ENCODE peak calls at places on chromosomes 7 and 10, in seven cellular contexts. Z is HepG2, H is GM12878, E is K562, W is IMR-90, Q is SK-N-SH, K is H1. N is an unnamed sample. For H3K9me3, the result is how much of the 10 kb centered on the place peaks cover.

GRCh38 chr7:44512736-44513135 is 22.3 kb upstream of the NUDCD3 start:
- DNase-seq in Z (no peak), H (no peak), E (no peak), W (no peak), Q (no peak), K (no peak), N (no peak)

GRCh38 chr7:107836237-107837144 is 33.5 kb upstream of the SLC26A3 start:
- DNase-seq in Z (no peak), H (no peak), E (peak), W (no peak), Q (peak), K (no peak), N (peak)

GRCh38 chr10:6321880-6322279 is 119.1 kb downstream of the PFKFB3 start:
- DNase-seq in Z (no peak), H (no peak), E (no peak), W (peak), Q (no peak), K (no peak), N (peak)

GRCh38 chr10:55668326-55668922 is 692.6 kb downstream of the ZWINT start:
- DNase-seq in Z (peak), H (no peak), E (no peak), W (no peak), Q (no peak), K (no peak), N (no peak)

GRCh38 chr7:103446046-103446520 is at the start of gene SLC26A5:
- DNase-seq in Z (no peak), H (no peak), E (peak), W (no peak), Q (peak), K (no peak), N (no peak)

GRCh38 chr7:22397981-22398380 is 41.0 kb upstream of the RAPGEF5 start:
- DNase-seq in Z (no peak), H (no peak), E (no peak), W (peak), Q (no peak), K (no peak), N (no peak)

GRCh38 chr7:108016841-108017775 is 14.1 kb upstream of the LAMB1 start:
- DNase-seq in Z (peak), H (no peak), E (no peak), W (peak), Q (peak), K (no peak), N (peak)

GRCh38 chr7:68324621-68325020 is 1273.7 kb upstream of the AUTS2 start:
- DNase-seq in Z (no peak), H (no peak), E (no peak), W (no peak), Q (no peak), K (no peak), N (no peak)

GRCh38 chr10:72337039-72337629 is 17.6 kb downstream of the DNAJB12 start:
- DNase-seq in Z (peak), H (no peak), E (peak), W (peak), Q (peak), K (peak), N (no peak)

GRCh38 chr7:69448071-69448470 is 150.2 kb upstream of the AUTS2 start:
- DNase-seq in Z (no peak), H (no peak), E (no peak), W (no peak), Q (no peak), K (no peak), N (no peak)

GRCh38 chr10:97531401-97531985 is 32.8 kb downstream of the UBTD1 start:
- DNase-seq in Z (no peak), H (no peak), E (no peak), W (peak), Q (no peak), K (no peak), N (no peak)

GRCh38 chr7:71229201-71229600 is 97.3 kb downstream of the GALNT17 start:
- DNase-seq in Z (no peak), H (no peak), E (no peak), W (no peak), Q (no peak), K (no peak), N (no peak)

GRCh38 chr7:134865001-134865845 is 85.8 kb downstream of the CALD1 start:
- DNase-seq in Z (no peak), H (peak), E (no peak), W (peak), Q (no peak), K (no peak), N (no peak)

GRCh38 chr7:120327054-120327453 is 54.1 kb downstream of the KCND2 start:
- DNase-seq in Z (no peak), H (no peak), E (no peak), W (no peak), Q (no peak), K (no peak), N (no peak)

GRCh38 chr7:99379043-99379577 is 4.6 kb downstream of the ARPC1B start:
- DNase-seq in Z (no peak), H (peak), E (no peak), W (peak), Q (no peak), K (no peak), N (no peak)

DNA sequence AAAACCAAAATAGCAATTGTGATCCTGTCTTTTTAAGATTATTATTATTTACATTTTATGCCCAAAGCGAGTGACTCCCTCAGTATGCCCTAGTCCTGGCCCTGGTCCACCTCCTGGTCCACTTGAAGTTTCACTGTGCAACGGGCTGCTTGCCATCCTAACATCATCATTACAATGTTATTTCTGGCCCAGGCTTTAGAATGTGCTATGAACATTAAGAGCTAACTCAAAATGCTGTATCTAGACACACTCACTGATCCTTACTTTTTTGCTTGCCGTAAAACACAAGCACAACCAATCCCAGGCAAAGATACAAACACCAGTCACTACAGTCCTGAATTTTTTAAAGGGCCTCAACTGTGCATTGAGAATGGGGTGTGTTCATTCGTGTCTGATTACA is 38.4 kb downstream of the RHOBTB1 start:
- DNase-seq in Z (no peak), H (no peak), E (no peak), W (peak), Q (no peak), K (no peak), N (no peak)
- H3K9me3 ChIP-seq in Z (under half), H (under half), E (under half), W (under half), Q (under half), K (under half), N (under half)

GRCh38 chr10:23435378-23435777 is 3.5 kb upstream of the OTUD1 start:
- DNase-seq in Z (no peak), H (no peak), E (no peak), W (no peak), Q (no peak), K (no peak), N (no peak)
- H3K9ac ChIP-seq in Z (no peak), H (no peak), E (no peak), W (no peak), Q (no peak), K (no peak), N (no peak)

GRCh38 chr10:46555713-46556514 is 544 bp downstream of the GPRIN2 start:
- DNase-seq in Z (no peak), H (no peak), E (no peak), W (no peak), Q (no peak), K (peak), N (no peak)
- TF ChIP-seq RAD21 in Z (no peak), H (no peak), E (no peak), W (no peak), Q (no peak), K (no peak), N (no peak)

DNA sequence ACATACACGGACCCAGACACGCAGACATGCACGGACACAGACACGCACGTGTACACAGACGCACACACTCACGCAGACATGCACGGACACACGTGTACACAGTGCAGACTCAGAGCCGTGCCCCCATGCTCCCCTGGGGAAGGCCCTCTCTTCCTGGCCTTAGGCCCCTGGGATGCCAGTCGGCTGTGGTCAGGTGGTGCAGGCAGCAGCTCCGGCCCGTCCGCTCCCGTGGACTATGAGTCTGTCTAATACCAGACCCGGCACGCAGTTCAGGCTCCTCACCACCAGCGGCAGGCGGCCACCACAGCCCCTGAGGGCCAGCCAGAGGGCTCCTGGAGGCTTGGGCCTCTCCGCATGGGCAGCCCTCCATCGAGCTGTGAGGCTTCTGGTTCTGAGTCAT is 52.0 kb upstream of the NKX6-2 start:
- DNase-seq in Z (no peak), H (no peak), E (no peak), W (no peak), Q (no peak), K (no peak), N (no peak)
- H3K9me3 ChIP-seq in Z (under half), H (under half), E (under half), W (under half), Q (under half), K (under half), N (under half)

GRCh38 chr7:516216-516605 is 3.4 kb downstream of the PDGFA start:
- DNase-seq in Z (no peak), H (no peak), E (no peak), W (no peak), Q (no peak), K (no peak), N (no peak)

GRCh38 chr7:514651-515598 is 4.7 kb downstream of the PDGFA start:
- DNase-seq in Z (no peak), H (no peak), E (peak), W (no peak), Q (no peak), K (peak), N (no peak)

GRCh38 chr7:516606-517456 is 2.8 kb downstream of the PDGFA start:
- DNase-seq in Z (peak), H (no peak), E (peak), W (peak), Q (no peak), K (peak), N (no peak)

GRCh38 chr7:514242-514641 is 5.4 kb downstream of the PDGFA start:
- DNase-seq in Z (no peak), H (no peak), E (no peak), W (no peak), Q (no peak), K (no peak), N (no peak)

DNA sequence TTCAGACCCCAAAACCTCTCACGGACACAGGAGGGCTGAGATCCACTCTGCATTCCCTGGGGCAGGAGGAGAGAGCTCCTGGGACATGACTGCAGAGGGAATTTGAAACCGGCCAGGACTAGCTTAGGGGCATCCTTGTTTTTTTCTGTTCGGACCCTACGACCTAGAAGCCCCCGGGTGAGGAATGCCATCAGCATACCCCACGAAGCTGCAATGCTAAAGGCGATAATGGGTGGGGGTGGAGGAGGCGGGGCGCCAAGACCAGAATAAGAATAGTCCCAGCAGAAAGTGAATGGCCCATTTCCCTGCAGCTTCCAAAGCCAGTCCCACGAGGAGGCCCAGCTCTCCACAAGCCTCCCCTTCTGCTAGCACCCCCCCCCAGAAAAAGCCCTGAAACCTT is 4.0 kb downstream of the PDGFA start:
- DNase-seq in Z (no peak), H (no peak), E (no peak), W (no peak), Q (no peak), K (peak), N (no peak)
- H3K9ac ChIP-seq in Z (no peak), H (no peak), E (no peak), W (no peak), Q (peak), K (no peak), N (no peak)

GRCh38 chr10:120279196-120279595 is 177.8 kb upstream of the PLPP4 start:
- DNase-seq in Z (no peak), H (no peak), E (no peak), W (no peak), Q (no peak), K (no peak), N (no peak)
- TF ChIP-seq RAD21 in Z (no peak), H (no peak), E (no peak), W (no peak), Q (no peak), K (no peak), N (no peak)

GRCh38 chr7:157485961-157486510 is 149.2 kb downstream of the DNAJB6 start:
- DNase-seq in Z (no peak), H (no peak), E (no peak), W (no peak), Q (no peak), K (no peak), N (no peak)
- H3K9me3 ChIP-seq in Z (under half), H (under half), E (under half), W (under half), Q (under half), K (under half), N (under half)

DNA sequence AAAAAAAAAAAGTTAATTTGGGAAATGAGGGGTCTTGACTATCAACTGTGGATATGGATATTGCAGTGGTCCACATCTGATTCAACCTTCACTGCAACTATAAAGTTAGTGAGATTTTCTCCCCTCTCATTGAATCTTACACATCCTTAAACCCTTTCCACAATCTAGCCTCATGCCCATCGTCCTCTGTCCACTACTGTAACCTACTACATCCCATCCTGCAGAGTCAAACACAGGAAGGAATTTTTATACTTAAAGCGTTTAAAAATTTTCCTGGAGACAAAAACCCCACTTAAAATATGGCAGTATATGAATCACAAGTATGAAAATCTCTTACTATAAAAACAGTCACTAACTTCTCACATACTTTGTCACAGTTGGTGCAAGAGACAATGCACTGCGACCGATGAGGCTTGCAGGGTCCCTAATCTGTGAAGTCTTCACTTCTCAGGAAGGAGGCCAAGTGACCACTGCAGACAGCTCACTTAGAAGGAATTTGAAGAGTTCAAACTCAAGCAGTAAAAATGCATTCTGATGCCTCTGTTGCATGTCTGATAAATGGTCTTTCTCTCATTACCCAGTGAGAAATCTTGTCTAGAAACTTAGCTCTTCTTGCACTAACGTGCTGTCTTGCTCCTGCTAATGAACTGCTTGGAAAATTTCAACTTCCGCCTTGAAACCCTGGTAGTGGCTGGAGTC is 50.3 kb upstream of the ST8SIA6 start:
- DNase-seq in Z (no peak), H (no peak), E (no peak), W (peak), Q (no peak), K (no peak), N (no peak)
- H3K9ac ChIP-seq in Z (no peak), H (no peak), E (peak), W (peak), Q (peak), K (no peak), N (no peak)

N was measured in HCT116.